ENCODE peak calls at places on chromosome 13, in seven cellular contexts. One of them, this sample, is unnamed.

GRCh38 chr13:51324714-51325440 is 14.6 kb upstream of the SERPINE3 start:
- DNase-seq in IMR-90: no peak
- DNase-seq in neuronal stem cell: no peak
- DNase-seq in mesenchymal stem cell: no peak
- DNase-seq in H9: peak; percentile 71
- DNase-seq in mesendoderm: no peak
- DNase-seq in H1: no peak
- DNase-seq in this sample: no peak

GRCh38 chr13:30847697-30848307 is 58.3 kb upstream of the MEDAG start:
- DNase-seq in IMR-90: peak; percentile 99
- DNase-seq in neuronal stem cell: no peak
- DNase-seq in mesenchymal stem cell: peak; percentile 100
- DNase-seq in H9: no peak
- DNase-seq in mesendoderm: no peak
- DNase-seq in H1: no peak
- DNase-seq in this sample: no peak

GRCh38 chr13:104296301-104296700 is 1230.1 kb upstream of the SLC10A2 start:
- DNase-seq in IMR-90: no peak
- DNase-seq in neuronal stem cell: no peak
- DNase-seq in mesenchymal stem cell: peak; percentile 18
- DNase-seq in H9: no peak
- DNase-seq in mesendoderm: no peak
- DNase-seq in H1: no peak
- DNase-seq in this sample: no peak

GRCh38 chr13:30762643-30763042 is 27.3 kb downstream of the ALOX5AP start:
- DNase-seq in IMR-90: peak; percentile 10
- DNase-seq in neuronal stem cell: no peak
- DNase-seq in mesenchymal stem cell: no peak
- DNase-seq in H9: no peak
- DNase-seq in mesendoderm: no peak
- DNase-seq in H1: no peak
- DNase-seq in this sample: peak; percentile 37

GRCh38 chr13:107289540-107289939 is 721.6 kb upstream of the ARGLU1 start:
- DNase-seq in IMR-90: peak; percentile 81
- DNase-seq in neuronal stem cell: no peak
- DNase-seq in mesenchymal stem cell: no peak
- DNase-seq in H9: no peak
- DNase-seq in mesendoderm: no peak
- DNase-seq in H1: no peak
- DNase-seq in this sample: no peak

GRCh38 chr13:75391432-75392100 is 90.4 kb downstream of the TBC1D4 start:
- DNase-seq in IMR-90: peak; percentile 30
- DNase-seq in neuronal stem cell: no peak
- DNase-seq in mesenchymal stem cell: no peak
- DNase-seq in H9: no peak
- DNase-seq in mesendoderm: no peak
- DNase-seq in H1: no peak
- DNase-seq in this sample: no peak

GRCh38 chr13:47188802-47189201 is 291.9 kb upstream of the HTR2A start:
- DNase-seq in IMR-90: peak; percentile 66
- DNase-seq in neuronal stem cell: no peak
- DNase-seq in mesenchymal stem cell: peak; percentile 39
- DNase-seq in H9: no peak
- DNase-seq in mesendoderm: peak; percentile 48
- DNase-seq in H1: no peak
- DNase-seq in this sample: no peak

GRCh38 chr13:26074706-26075105 is 22.9 kb upstream of the SHISA2 start:
- DNase-seq in IMR-90: peak; percentile 14
- DNase-seq in neuronal stem cell: no peak
- DNase-seq in mesenchymal stem cell: peak; percentile 15
- DNase-seq in H9: no peak
- DNase-seq in mesendoderm: peak; percentile 20
- DNase-seq in H1: no peak
- DNase-seq in this sample: peak; percentile 15

GRCh38 chr13:45834411-45834994 is 17.1 kb downstream of the SIAH3 start:
- DNase-seq in IMR-90: no peak
- DNase-seq in neuronal stem cell: no peak
- DNase-seq in mesenchymal stem cell: no peak
- DNase-seq in H9: no peak
- DNase-seq in mesendoderm: no peak
- DNase-seq in H1: peak; percentile 28
- DNase-seq in this sample: no peak

GRCh38 chr13:45830121-45830520 is 21.4 kb downstream of the SIAH3 start:
- DNase-seq in IMR-90: no peak
- DNase-seq in neuronal stem cell: no peak
- DNase-seq in mesenchymal stem cell: no peak
- DNase-seq in H9: no peak
- DNase-seq in mesendoderm: no peak
- DNase-seq in H1: peak; percentile 19
- DNase-seq in this sample: no peak

GRCh38 chr13:45833663-45834062 is 17.9 kb downstream of the SIAH3 start:
- DNase-seq in IMR-90: peak; percentile 7
- DNase-seq in neuronal stem cell: no peak
- DNase-seq in mesenchymal stem cell: peak; percentile 47
- DNase-seq in H9: no peak
- DNase-seq in mesendoderm: no peak
- DNase-seq in H1: peak; percentile 19
- DNase-seq in this sample: peak; percentile 2

GRCh38 chr13:45831851-45832250 is 19.7 kb downstream of the SIAH3 start:
- DNase-seq in IMR-90: no peak
- DNase-seq in neuronal stem cell: no peak
- DNase-seq in mesenchymal stem cell: no peak
- DNase-seq in H9: no peak
- DNase-seq in mesendoderm: no peak
- DNase-seq in H1: peak; percentile 11
- DNase-seq in this sample: no peak

GRCh38 chr13:45833242-45833641 is 18.3 kb downstream of the SIAH3 start:
- DNase-seq in IMR-90: no peak
- DNase-seq in neuronal stem cell: no peak
- DNase-seq in mesenchymal stem cell: peak; percentile 2
- DNase-seq in H9: no peak
- DNase-seq in mesendoderm: no peak
- DNase-seq in H1: peak; percentile 20
- DNase-seq in this sample: no peak
- H2BK5ac ChIP-seq in IMR-90: no peak overlapping the region
- H2BK5ac ChIP-seq in neuronal stem cell: no peak overlapping the region
- H2BK5ac ChIP-seq in mesenchymal stem cell: no peak overlapping the region
- H2BK5ac ChIP-seq in H9: no peak overlapping the region
- H2BK5ac ChIP-seq in mesendoderm: no peak overlapping the region
- H2BK5ac ChIP-seq in H1: no peak overlapping the region
- H2BK5ac ChIP-seq in this sample: no peak overlapping the region

DNA sequence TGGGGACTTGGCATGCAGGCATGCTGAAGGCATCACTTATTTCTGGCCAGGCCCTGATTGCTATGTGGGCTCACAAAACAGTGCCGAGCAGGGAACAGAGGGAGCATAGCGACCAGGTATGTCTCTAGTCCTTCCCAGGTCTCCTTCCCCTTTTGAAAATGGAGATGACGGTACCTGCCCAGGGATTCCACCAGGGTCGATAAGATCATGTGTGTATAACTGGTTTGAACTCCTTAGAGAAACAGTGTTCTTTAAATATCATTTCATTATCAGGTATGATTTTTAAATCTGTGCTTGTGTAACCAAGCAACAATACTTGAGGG is 280.6 kb downstream of the FOXO1 start:
- DNase-seq in IMR-90: no peak
- DNase-seq in neuronal stem cell: no peak
- DNase-seq in mesenchymal stem cell: no peak
- DNase-seq in H9: no peak
- DNase-seq in mesendoderm: no peak
- DNase-seq in H1: peak; percentile 33
- DNase-seq in this sample: peak; percentile 55
- H2BK5ac ChIP-seq in IMR-90: no peak overlapping the region
- H2BK5ac ChIP-seq in neuronal stem cell: no peak overlapping the region
- H2BK5ac ChIP-seq in mesenchymal stem cell: no peak overlapping the region
- H2BK5ac ChIP-seq in H9: no peak overlapping the region
- H2BK5ac ChIP-seq in mesendoderm: no peak overlapping the region
- H2BK5ac ChIP-seq in H1: peak overlapping the region; percentile 74
- H2BK5ac ChIP-seq in this sample: no peak overlapping the region

GRCh38 chr13:77516342-77516789 is 19.1 kb upstream of the SCEL start:
- DNase-seq in IMR-90: peak; percentile 44
- DNase-seq in neuronal stem cell: no peak
- DNase-seq in mesenchymal stem cell: peak; percentile 12
- DNase-seq in H9: no peak
- DNase-seq in mesendoderm: no peak
- DNase-seq in H1: no peak
- DNase-seq in this sample: no peak
- H2BK5ac ChIP-seq in IMR-90: no peak overlapping the region
- H2BK5ac ChIP-seq in neuronal stem cell: no peak overlapping the region
- H2BK5ac ChIP-seq in mesenchymal stem cell: no peak overlapping the region
- H2BK5ac ChIP-seq in H9: no peak overlapping the region
- H2BK5ac ChIP-seq in mesendoderm: no peak overlapping the region
- H2BK5ac ChIP-seq in H1: no peak overlapping the region
- H2BK5ac ChIP-seq in this sample: no peak overlapping the region

DNA sequence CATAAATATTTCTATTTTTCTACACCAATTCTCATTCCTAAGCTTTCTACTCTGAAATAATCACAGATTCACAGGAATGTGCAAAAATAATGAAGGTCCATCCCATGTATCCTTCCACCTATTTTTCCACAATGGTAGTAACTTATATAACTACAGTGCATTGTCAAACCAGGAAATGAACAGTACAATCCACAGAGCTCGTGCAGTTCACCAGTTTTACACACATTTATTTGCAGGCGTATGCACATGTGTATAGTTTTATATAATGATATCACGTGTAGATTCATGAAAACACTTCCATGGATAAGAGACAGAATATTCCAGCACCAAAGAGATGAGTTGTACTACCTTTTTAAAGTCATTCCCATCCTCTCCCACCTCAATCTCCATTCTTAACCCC is 12.9 kb downstream of the EEF1AKMT1 start:
- DNase-seq in IMR-90: no peak
- DNase-seq in neuronal stem cell: no peak
- DNase-seq in mesenchymal stem cell: no peak
- DNase-seq in H9: no peak
- DNase-seq in mesendoderm: no peak
- DNase-seq in H1: no peak
- DNase-seq in this sample: no peak
- H2BK5ac ChIP-seq in IMR-90: no peak overlapping the region
- H2BK5ac ChIP-seq in neuronal stem cell: no peak overlapping the region
- H2BK5ac ChIP-seq in mesenchymal stem cell: no peak overlapping the region
- H2BK5ac ChIP-seq in H9: no peak overlapping the region
- H2BK5ac ChIP-seq in mesendoderm: no peak overlapping the region
- H2BK5ac ChIP-seq in H1: no peak overlapping the region
- H2BK5ac ChIP-seq in this sample: no peak overlapping the region